ENCODE peak calls at places on chromosomes 16 and 17, in five cellular contexts. N is left ventricle myocardium inferior, Q is T-helper 17 cell, S is nucleus accumbens, X is cerebellar nuclear complex. J is an unnamed sample.

GRCh38 chr17:17351901-17352781 is 49.0 kb downstream of the NT5M start:
- DNase-seq in N (peak; percentile 49), S (no peak), X (no peak), Q (no peak), J (no peak)

GRCh38 chr16:10368984-10369551 is 16.8 kb upstream of the ATF7IP2 start:
- DNase-seq in N (no peak), X (no peak), S (no peak), Q (no peak), J (no peak)

GRCh38 chr17:47225436-47225858 is 16.3 kb downstream of the MYL4 start:
- DNase-seq in Q (no peak), X (no peak), S (no peak), N (peak; percentile 40), J (no peak)

GRCh38 chr17:57415737-57416354 is 159.5 kb downstream of the MSI2 start:
- DNase-seq in Q (no peak), X (no peak), N (no peak), S (no peak), J (no peak)

GRCh38 chr17:20944014-20944905 is 98.6 kb downstream of the USP22 start:
- DNase-seq in X (no peak), S (no peak), Q (no peak), N (no peak), J (no peak)

GRCh38 chr16:86732621-86733297 is 154.4 kb downstream of the FOXL1 start:
- DNase-seq in S (peak; percentile 9), Q (no peak), X (no peak), N (no peak), J (no peak)

GRCh38 chr17:19250421-19251141 is 13.4 kb downstream of the EPN2 start:
- DNase-seq in X (peak; percentile 55), N (peak; percentile 69), Q (no peak), S (peak; percentile 77), J (no peak)

GRCh38 chr17:40251576-40251975 is 32.5 kb downstream of the WIPF2 start:
- DNase-seq in X (no peak), Q (no peak), N (no peak), S (no peak), J (no peak)

GRCh38 chr16:54136276-54136625 is 150.3 kb downstream of the IRX3 start:
- DNase-seq in N (no peak), X (no peak), S (no peak), Q (no peak), J (no peak)

GRCh38 chr17:58285422-58285810 is 4.7 kb upstream of the MPO start:
- DNase-seq in N (no peak), Q (no peak), X (no peak), S (no peak), J (no peak)

GRCh38 chr17:72383053-72383847 is 262.4 kb downstream of the SOX9 start:
- DNase-seq in X (no peak), S (no peak), Q (no peak), N (peak; percentile 68), J (no peak)

GRCh38 chr17:18992454-18993130 is 12.0 kb downstream of the FAM83G start:
- DNase-seq in Q (no peak), X (no peak), S (no peak), N (no peak), J (no peak)

GRCh38 chr17:1573932-1574696 is 11.5 kb upstream of the PITPNA start:
- DNase-seq in X (no peak), N (peak; percentile 87), Q (peak; percentile 42), S (peak; percentile 72), J (peak; percentile 29)

GRCh38 chr16:79469999-79470398 is 130.5 kb downstream of the MAF start:
- DNase-seq in S (no peak), N (peak; percentile 25), X (no peak), Q (no peak), J (no peak)

GRCh38 chr17:69154267-69154666 is 12.6 kb upstream of the ABCA6 start:
- DNase-seq in Q (no peak), N (no peak), S (no peak), X (no peak), J (no peak)

GRCh38 chr17:80817321-80817845 is 174.3 kb upstream of the CHMP6 start:
- DNase-seq in S (no peak), N (no peak), X (no peak), Q (no peak), J (no peak)

GRCh38 chr17:44308865-44309264 is 464 bp downstream of the RUNDC3A start:
- DNase-seq in X (no peak), N (no peak), S (peak; percentile 29), Q (no peak), J (no peak)